ENCODE peak calls at places on chromosomes 2 and 18, in eight cellular contexts. L is mammary epithelial cell; G is CD4-positive, alpha-beta T cell; H is suprapubic skin; I is AG08395; F is GM06990; W is activated naive CD4-positive, alpha-beta T cell; J is retina. D is an unnamed sample.
A peak's percentile ranks its signal among the peaks of the same experiment; 100 is the strongest.

GRCh38 chr18:37289423-37289822 is 276.2 kb downstream of the CELF4 start:
- DNase-seq in H (no peak), L (no peak), J (no peak), W (no peak), I (no peak), F (no peak), G (no peak), D (no peak)

GRCh38 chr2:127695491-127696472 is 5.5 kb upstream of the SFT2D3 start:
- DNase-seq in W (no peak), J (peak; percentile 67), I (peak; percentile 59), F (peak; percentile 33), H (no peak), L (peak; percentile 30), G (peak; percentile 29), D (no peak)

GRCh38 chr2:96547203-96547641 is 10.7 kb downstream of the ARID5A start:
- DNase-seq in F (no peak), W (no peak), I (no peak), H (peak; percentile 76), L (no peak), J (no peak), G (no peak), D (no peak)

GRCh38 chr2:121649402-121649651 is at the start of gene CLASP1:
- DNase-seq in G (peak; percentile 92), J (no peak), H (peak; percentile 97), F (peak; percentile 94), L (peak; percentile 96), W (peak; percentile 92), I (peak; percentile 99), D (no peak)

GRCh38 chr18:59783138-59783537 is 85.9 kb upstream of the CCBE1 start:
- DNase-seq in F (peak; percentile 30), H (no peak), J (peak; percentile 27), G (no peak), I (peak; percentile 72), W (no peak), L (peak; percentile 47), D (peak; percentile 10)

GRCh38 chr2:37344453-37345361 is at the start of gene QPCT:
- DNase-seq in F (peak; percentile 36), G (peak; percentile 64), I (peak; percentile 69), L (no peak), J (peak; percentile 88), W (peak; percentile 27), H (peak; percentile 89), D (no peak)

GRCh38 chr18:58080516-58080915 is 36.5 kb downstream of the NEDD4L start:
- DNase-seq in I (no peak), H (no peak), J (no peak), G (no peak), F (no peak), W (no peak), L (no peak), D (no peak)

GRCh38 chr2:200373973-200374416 is 67.5 kb downstream of the SPATS2L start:
- DNase-seq in I (no peak), G (no peak), W (no peak), J (no peak), L (no peak), H (no peak), F (peak; percentile 43), D (no peak)

GRCh38 chr18:22471546-22472131 is 53.9 kb upstream of the CTAGE1 start:
- DNase-seq in G (no peak), H (no peak), W (no peak), F (no peak), I (peak; percentile 63), L (no peak), J (no peak), D (no peak)

GRCh38 chr2:152566728-152567069 is 150.6 kb downstream of the PRPF40A start:
- DNase-seq in F (no peak), W (no peak), L (no peak), J (no peak), G (no peak), I (no peak), H (no peak), D (no peak)

GRCh38 chr2:113848758-113849460 is 41.0 kb upstream of the ACTR3 start:
- DNase-seq in L (peak; percentile 98), J (no peak), G (no peak), H (no peak), W (no peak), I (peak; percentile 9), F (no peak), D (no peak)

GRCh38 chr2:86300496-86300895 is 36.9 kb downstream of the REEP1 start:
- DNase-seq in L (no peak), H (peak; percentile 13), J (no peak), W (no peak), G (no peak), I (no peak), F (no peak), D (no peak)

GRCh38 chr18:22346342-22346967 is 71.3 kb downstream of the CTAGE1 start:
- DNase-seq in W (no peak), I (peak; percentile 53), F (no peak), J (no peak), H (no peak), G (peak; percentile 37), L (peak; percentile 59), D (peak; percentile 91)

GRCh38 chr2:44705356-44705755 is 236.1 kb upstream of the SIX3 start:
- DNase-seq in H (no peak), L (no peak), F (no peak), J (peak; percentile 56), I (no peak), W (no peak), G (no peak), D (no peak)

GRCh38 chr2:10231551-10232085 is 71.1 kb upstream of the HPCAL1 start:
- DNase-seq in J (no peak), L (no peak), W (no peak), G (no peak), I (no peak), F (no peak), H (no peak), D (no peak)

GRCh38 chr2:204365778-204366177 is 179.5 kb upstream of the PARD3B start:
- DNase-seq in J (no peak), H (no peak), F (no peak), G (no peak), L (no peak), W (no peak), I (no peak), D (no peak)

GRCh38 chr18:64800151-64800550 is 651.3 kb upstream of the LINC00305 start:
- DNase-seq in H (no peak), L (no peak), J (no peak), G (no peak), W (no peak), I (no peak), F (no peak), D (no peak)

GRCh38 chr2:185780890-185781289 is 42.3 kb downstream of the FSIP2 start:
- DNase-seq in J (no peak), H (no peak), L (no peak), G (no peak), I (no peak), W (no peak), F (no peak), D (no peak)

GRCh38 chr2:205593891-205594290 is 88.4 kb upstream of the NRP2 start:
- DNase-seq in W (no peak), L (no peak), H (no peak), G (no peak), I (no peak), J (no peak), F (no peak), D (no peak)

GRCh38 chr2:15624903-15625302 is 33.2 kb downstream of the DDX1 start:
- DNase-seq in I (no peak), L (no peak), G (no peak), F (no peak), H (no peak), W (no peak), J (no peak), D (no peak)

GRCh38 chr2:139369423-139370409 is 589.5 kb upstream of the NXPH2 start:
- DNase-seq in G (no peak), L (no peak), H (no peak), J (no peak), W (no peak), I (no peak), F (no peak), D (no peak)

GRCh38 chr18:8041526-8042111 is 474.5 kb downstream of the PTPRM start:
- DNase-seq in I (no peak), F (no peak), G (no peak), W (no peak), L (no peak), J (no peak), H (no peak), D (no peak)

GRCh38 chr2:17851731-17852585 is 26.5 kb upstream of the KCNS3 start:
- DNase-seq in F (peak; percentile 9), L (peak; percentile 58), H (no peak), W (no peak), G (no peak), I (peak; percentile 83), J (peak; percentile 72), D (no peak)

GRCh38 chr2:74703373-74703772 is 49.3 kb downstream of the SEMA4F start:
- DNase-seq in W (no peak), G (no peak), F (no peak), I (no peak), J (no peak), H (no peak), L (no peak), D (no peak)

GRCh38 chr2:46806526-46806925 is 109.1 kb downstream of the MCFD2 start:
- DNase-seq in W (no peak), I (no peak), L (peak; percentile 71), H (no peak), F (no peak), G (no peak), J (no peak), D (no peak)

GRCh38 chr2:161976300-161976699 is 97.7 kb downstream of the DPP4 start:
- DNase-seq in L (no peak), J (no peak), F (no peak), I (no peak), W (no peak), G (no peak), H (no peak), D (no peak)

GRCh38 chr2:23523651-23524260 is 138.8 kb downstream of the KLHL29 start:
- DNase-seq in L (no peak), J (no peak), G (no peak), I (peak; percentile 37), F (no peak), W (no peak), H (no peak), D (no peak)

GRCh38 chr18:7273301-7273911 is 42.5 kb downstream of the LRRC30 start:
- DNase-seq in I (peak; percentile 54), J (no peak), F (no peak), W (no peak), H (peak; percentile 82), G (no peak), L (peak; percentile 2), D (peak; percentile 64)

GRCh38 chr2:113218283-113219091 is 44.7 kb downstream of the PSD4 start:
- DNase-seq in L (peak; percentile 60), G (no peak), J (no peak), H (no peak), I (peak; percentile 77), F (no peak), W (no peak), D (no peak)

GRCh38 chr2:234763051-234763909 is 188.5 kb upstream of the SH3BP4 start:
- DNase-seq in F (no peak), L (no peak), W (no peak), I (peak; percentile 85), H (no peak), J (no peak), G (no peak), D (no peak)

GRCh38 chr2:66111706-66112105 is 323.2 kb upstream of the MEIS1 start:
- DNase-seq in L (no peak), G (no peak), I (no peak), H (no peak), W (no peak), J (no peak), F (no peak), D (no peak)

GRCh38 chr2:16526193-16526592 is 139.4 kb downstream of the CYRIA start:
- DNase-seq in F (no peak), H (no peak), W (no peak), G (no peak), J (no peak), L (no peak), I (no peak), D (no peak)

GRCh38 chr2:67130526-67131309 is 266.4 kb upstream of the ETAA1 start:
- DNase-seq in I (no peak), J (no peak), G (no peak), W (no peak), H (no peak), L (peak; percentile 19), F (no peak), D (peak; percentile 10)

D was measured in glomerular endothelial cell.